ENCODE peak calls at places on chromosome 1, in seven cellular contexts. F is midbrain, N is EH, X is GM12865, C is nucleus accumbens, P is T-helper 2 cell, Z is transverse colon. G is an unnamed sample.

GRCh38 chr1:85578321-85579295 is 2.0 kb upstream of the CCN1 start:
- DNase-seq in F (no peak), C (no peak), N (peak), P (no peak), X (no peak), Z (no peak), G (peak)

GRCh38 chr1:111758373-111758772 is 2.7 kb downstream of the DDX20 start:
- DNase-seq in P (no peak), N (no peak), Z (no peak), X (no peak), C (no peak), F (no peak), G (no peak)

GRCh38 chr1:206457408-206457807 is 12.9 kb upstream of the IKBKE start:
- DNase-seq in N (peak), C (no peak), X (no peak), F (no peak), Z (no peak), P (no peak), G (peak)

GRCh38 chr1:223421676-223422075 is 28.5 kb downstream of the CCDC185 start:
- DNase-seq in X (no peak), N (no peak), P (no peak), Z (no peak), C (no peak), F (no peak), G (no peak)

GRCh38 chr1:154860154-154860870 is 9.8 kb downstream of the KCNN3 start:
- DNase-seq in C (no peak), N (no peak), F (no peak), X (peak), Z (peak), P (no peak), G (no peak)

GRCh38 chr1:35442737-35443136 is 114.5 kb downstream of the KIAA0319L start:
- DNase-seq in C (no peak), Z (no peak), N (no peak), P (no peak), X (no peak), F (no peak), G (no peak)

GRCh38 chr1:83839566-83840173 is 159.3 kb downstream of the TTLL7 start:
- DNase-seq in Z (no peak), F (no peak), X (no peak), P (no peak), C (no peak), N (peak), G (no peak)

GRCh38 chr1:195105773-195106172 is 1502.5 kb downstream of the KCNT2 start:
- DNase-seq in N (no peak), C (no peak), P (no peak), X (no peak), Z (no peak), F (no peak), G (no peak)

GRCh38 chr1:206678490-206678889 is 6.2 kb upstream of the MAPKAPK2 start:
- DNase-seq in C (no peak), N (no peak), P (no peak), Z (no peak), F (no peak), X (peak), G (no peak)

GRCh38 chr1:41404308-41404755 is 43.1 kb downstream of the FOXO6 start:
- DNase-seq in F (no peak), C (peak), X (peak), N (peak), Z (no peak), P (no peak), G (peak)

GRCh38 chr1:48693180-48693579 is 83.5 kb downstream of the BEND5 start:
- DNase-seq in C (no peak), X (no peak), F (no peak), P (no peak), N (no peak), Z (no peak), G (no peak)

GRCh38 chr1:7642781-7643180 is 128.3 kb upstream of the VAMP3 start:
- DNase-seq in Z (no peak), C (no peak), P (no peak), N (no peak), X (no peak), F (no peak), G (no peak)

GRCh38 chr1:112870887-112871646 is 84.9 kb downstream of the SLC16A1 start:
- DNase-seq in X (no peak), P (no peak), C (no peak), N (no peak), F (no peak), Z (no peak), G (no peak)